ENCODE peak calls at places on chromosomes 5 and 9, in eight cellular contexts. E, Z, D, I, B, R, A and N are unnamed samples.

GRCh38 chr5:154269414-154269813 is 78.9 kb downstream of the GALNT10 start:
- DNase-seq in I (no peak), D (no peak), B (no peak), E (no peak), Z (no peak), R (no peak), A (no peak), N (peak)

GRCh38 chr5:74517700-74518099 is 122.8 kb downstream of the ENC1 start:
- DNase-seq in D (peak), B (no peak), E (no peak), Z (no peak), R (no peak), A (no peak), I (peak), N (no peak)

GRCh38 chr5:150298701-150299451 is 3.8 kb downstream of the ARSI start:
- DNase-seq in D (peak), R (no peak), B (peak), E (no peak), I (peak), A (no peak), Z (no peak), N (no peak)

GRCh38 chr5:102090770-102091169 is 205.3 kb downstream of the SLCO4C1 start:
- DNase-seq in Z (no peak), I (peak), B (no peak), E (peak), A (peak), R (no peak), D (peak), N (no peak)

GRCh38 chr5:158754018-158754514 is 345.6 kb downstream of the EBF1 start:
- DNase-seq in R (no peak), B (no peak), Z (no peak), I (peak), E (no peak), D (peak), A (no peak), N (no peak)

GRCh38 chr5:178313316-178313715 is 80.7 kb upstream of the PHYKPL start:
- DNase-seq in R (no peak), D (no peak), E (no peak), A (no peak), I (no peak), B (no peak), Z (no peak), N (no peak)

GRCh38 chr9:135566552-135566951 is 5.0 kb downstream of the PAEP start:
- DNase-seq in D (no peak), Z (no peak), I (no peak), E (no peak), B (no peak), A (no peak), R (no peak), N (no peak)

GRCh38 chr5:62263401-62263800 is 42.6 kb upstream of the KIF2A start:
- DNase-seq in B (no peak), R (no peak), E (no peak), Z (no peak), I (no peak), D (no peak), A (no peak), N (no peak)

GRCh38 chr9:135008416-135008815 is 79.1 kb upstream of the OLFM1 start:
- DNase-seq in I (no peak), A (no peak), R (no peak), B (no peak), D (no peak), Z (no peak), E (no peak), N (no peak)

GRCh38 chr9:38142201-38142600 is 73.2 kb upstream of the SHB start:
- DNase-seq in A (no peak), Z (no peak), R (no peak), E (no peak), D (peak), I (peak), B (no peak), N (no peak)

GRCh38 chr5:137478043-137478442 is 21.1 kb downstream of the SPOCK1 start:
- DNase-seq in A (no peak), I (no peak), Z (no peak), B (no peak), R (no peak), E (no peak), D (no peak), N (no peak)

GRCh38 chr5:95892784-95893354 is 68.8 kb downstream of the ELL2 start:
- DNase-seq in D (peak), R (no peak), Z (no peak), A (peak), B (no peak), E (peak), I (peak), N (no peak)

GRCh38 chr9:131382850-131383729 is 10.8 kb upstream of the PRRC2B start:
- DNase-seq in I (peak), D (peak), E (peak), A (no peak), Z (no peak), B (no peak), R (no peak), N (no peak)

GRCh38 chr9:132996526-132996925 is 18.0 kb downstream of the GFI1B start:
- DNase-seq in I (no peak), E (no peak), Z (no peak), B (peak), A (no peak), R (no peak), D (no peak), N (no peak)

GRCh38 chr9:31745468-31745867 is 639.0 kb upstream of the ACO1 start:
- DNase-seq in E (no peak), B (no peak), Z (no peak), R (no peak), A (no peak), I (no peak), D (no peak), N (no peak)

GRCh38 chr5:98769256-98770157 is 4.0 kb upstream of the RGMB start:
- DNase-seq in R (no peak), Z (peak), D (peak), I (peak), A (peak), E (peak), B (peak), N (no peak)

GRCh38 chr5:180313677-180314076 is 21.8 kb upstream of the MAPK9 start:
- DNase-seq in B (no peak), Z (no peak), D (no peak), A (peak), R (peak), E (no peak), I (no peak), N (no peak)

GRCh38 chr5:132227485-132228240 is at the start of gene P4HA2:
- DNase-seq in I (peak), A (peak), E (peak), Z (peak), R (peak), D (peak), B (peak), N (no peak)

GRCh38 chr5:132162945-132163344 is 64.7 kb downstream of the P4HA2 start:
- DNase-seq in A (no peak), B (no peak), Z (no peak), E (no peak), D (no peak), I (no peak), R (no peak), N (no peak)

GRCh38 chr5:158392753-158393152 is 533.8 kb upstream of the CLINT1 start:
- DNase-seq in A (no peak), I (no peak), R (no peak), E (no peak), D (no peak), Z (no peak), B (no peak), N (no peak)

GRCh38 chr9:27528278-27528885 is 1.2 kb downstream of the MOB3B start:
- DNase-seq in D (peak), Z (peak), I (peak), B (peak), A (peak), E (peak), R (peak), N (peak)

GRCh38 chr5:174581483-174581882 is 142.9 kb upstream of the MSX2 start:
- DNase-seq in I (no peak), R (no peak), A (peak), Z (no peak), D (peak), E (no peak), B (no peak), N (no peak)

GRCh38 chr5:114192108-114192507 is 169.8 kb upstream of the KCNN2 start:
- DNase-seq in Z (no peak), A (no peak), R (no peak), E (no peak), D (peak), B (no peak), I (peak), N (no peak)

GRCh38 chr5:156479864-156480263 is 152.9 kb downstream of the SGCD start:
- DNase-seq in D (peak), B (peak), R (no peak), E (no peak), I (no peak), Z (no peak), A (no peak), N (no peak)

GRCh38 chr9:77808750-77809079 is 160.6 kb upstream of the GNA14 start:
- DNase-seq in Z (no peak), I (peak), B (no peak), R (no peak), A (no peak), E (no peak), D (no peak), N (no peak)

GRCh38 chr9:70563437-70564204 is 149.2 kb upstream of the KLF9 start:
- DNase-seq in D (peak), E (peak), I (peak), A (no peak), Z (no peak), B (no peak), R (peak), N (no peak)

GRCh38 chr5:148558892-148559291 is 95.4 kb downstream of the HTR4 start:
- DNase-seq in I (no peak), A (no peak), B (no peak), R (no peak), D (no peak), E (no peak), Z (no peak), N (no peak)

GRCh38 chr5:132926437-132926836 is 37.0 kb downstream of the AFF4 start:
- DNase-seq in I (no peak), B (no peak), E (no peak), A (no peak), D (no peak), R (no peak), Z (no peak), N (no peak)

GRCh38 chr5:88841212-88841611 is 41.8 kb downstream of the MEF2C start:
- DNase-seq in R (no peak), Z (no peak), B (no peak), A (no peak), E (no peak), I (no peak), D (no peak), N (no peak)

GRCh38 chr5:125396462-125396861 is 650.0 kb upstream of the ZNF608 start:
- DNase-seq in A (no peak), R (no peak), I (no peak), B (no peak), Z (no peak), E (no peak), D (no peak), N (no peak)

GRCh38 chr5:15621094-15621493 is 121.1 kb downstream of the FBXL7 start:
- DNase-seq in E (no peak), A (no peak), D (peak), R (no peak), I (no peak), Z (no peak), B (no peak), N (no peak)

GRCh38 chr5:154646841-154647759 is 108.1 kb upstream of the LARP1 start:
- DNase-seq in A (peak), I (peak), E (peak), Z (no peak), B (peak), D (peak), R (peak), N (no peak)

GRCh38 chr9:116639251-116639741 is 47.8 kb upstream of the TRIM32 start:
- DNase-seq in B (no peak), A (no peak), R (no peak), E (no peak), Z (no peak), I (peak), D (peak), N (peak)

GRCh38 chr5:8473016-8473415 is 604.1 kb downstream of the MTRR start:
- DNase-seq in I (no peak), B (no peak), A (no peak), R (no peak), E (no peak), Z (no peak), D (no peak), N (no peak)

GRCh38 chr5:71838286-71838685 is 119.2 kb downstream of the CARTPT start:
- DNase-seq in Z (no peak), B (no peak), E (no peak), D (no peak), A (no peak), R (no peak), I (no peak), N (no peak)

GRCh38 chr9:83133316-83133715 is 70.4 kb upstream of the RASEF start:
- DNase-seq in A (no peak), B (no peak), D (no peak), Z (no peak), E (no peak), I (no peak), R (no peak), N (no peak)

GRCh38 chr5:102010644-102011043 is 285.4 kb downstream of the SLCO4C1 start:
- DNase-seq in I (no peak), D (no peak), E (no peak), B (no peak), Z (no peak), R (no peak), A (no peak), N (no peak)

GRCh38 chr5:115932991-115933390 is 29.3 kb upstream of the LVRN start:
- DNase-seq in R (no peak), I (peak), B (no peak), D (no peak), E (no peak), A (no peak), Z (no peak), N (no peak)